ENCODE peak calls at places on chromosome 11, in five cellular contexts. N is H1, P is DND-41, A is left lung, I is heart right ventricle. B is an unnamed sample.

GRCh38 chr11:6249822-6250555 is 9.6 kb upstream of the CCKBR start:
- DNase-seq in N (no peak), P (no peak), A (peak; percentile 62), I (peak; percentile 73), B (no peak)

GRCh38 chr11:62443390-62444201 is 24.8 kb downstream of the SCGB1A1 start:
- DNase-seq in N (no peak), P (no peak), A (no peak), I (no peak), B (peak; percentile 87)

GRCh38 chr11:94175545-94175944 is 46.9 kb downstream of the PANX1 start:
- DNase-seq in N (no peak), P (no peak), A (no peak), I (no peak), B (no peak)

GRCh38 chr11:13629752-13630151 is 38.7 kb upstream of the FAR1 start:
- DNase-seq in N (no peak), P (no peak), A (no peak), I (no peak), B (no peak)

GRCh38 chr11:73528420-73528819 is 69.5 kb downstream of the FAM168A start:
- DNase-seq in N (no peak), P (no peak), A (no peak), I (no peak), B (no peak)

GRCh38 chr11:11582261-11582701 is 39.5 kb downstream of the GALNT18 start:
- DNase-seq in N (no peak), P (no peak), A (no peak), I (no peak), B (no peak)

GRCh38 chr11:127445476-127445875 is 444.9 kb upstream of the KIRREL3 start:
- DNase-seq in N (no peak), P (no peak), A (no peak), I (no peak), B (no peak)

GRCh38 chr11:113796663-113797259 is 17.2 kb downstream of the CLDN25 start:
- DNase-seq in N (no peak), P (peak; percentile 14), A (no peak), I (no peak), B (no peak)

GRCh38 chr11:117881217-117881616 is 4.8 kb upstream of the FXYD6 start:
- DNase-seq in N (no peak), P (no peak), A (no peak), I (no peak), B (no peak)

GRCh38 chr11:128689586-128689945 is 4.3 kb upstream of the FLI1 start:
- DNase-seq in N (no peak), P (no peak), A (peak; percentile 71), I (peak; percentile 17), B (no peak)
- H3K4me1 ChIP-seq in N (peaks cover 30% of the 10 kb centered on the region), P (peaks cover 17% of the 10 kb centered on the region), A (peaks cover 10% of the 10 kb centered on the region), I (peaks cover 77% of the 10 kb centered on the region), B (peaks cover 73% of the 10 kb centered on the region)

GRCh38 chr11:100176456-100176855 is 510.6 kb upstream of the ARHGAP42 start:
- DNase-seq in N (no peak), P (no peak), A (no peak), I (no peak), B (no peak)

DNA sequence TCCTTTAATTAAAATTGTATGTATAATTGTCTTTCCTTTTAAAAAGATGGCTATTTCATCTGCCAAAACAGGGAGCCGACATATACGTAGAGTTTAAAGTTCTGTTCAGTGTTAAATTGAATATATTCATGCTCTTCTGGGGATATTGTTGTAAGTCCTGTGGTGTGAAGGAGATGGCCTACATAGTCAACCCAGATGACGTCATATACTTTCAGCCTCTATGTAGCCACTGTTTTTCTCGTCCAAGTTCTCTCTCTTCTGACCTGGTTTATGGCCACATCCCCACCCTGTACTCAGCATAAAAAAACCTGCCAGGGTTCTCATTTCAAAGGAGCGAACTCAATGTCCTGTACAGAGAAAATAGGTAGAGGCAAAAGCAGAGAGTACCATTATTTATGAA is 509.4 kb upstream of the ARHGAP42 start:
- DNase-seq in N (no peak), P (no peak), A (no peak), I (no peak), B (no peak)
- H3K4me1 ChIP-seq in N (no peaks in the 10 kb centered on the region), P (no peaks in the 10 kb centered on the region), A (no peaks in the 10 kb centered on the region), I (no peaks in the 10 kb centered on the region), B (no peaks in the 10 kb centered on the region)

GRCh38 chr11:69108030-69108429 is 47.7 kb upstream of the SMIM38 start:
- DNase-seq in N (no peak), P (no peak), A (peak; percentile 44), I (no peak), B (no peak)

GRCh38 chr11:69108559-69108958 is 47.2 kb upstream of the SMIM38 start:
- DNase-seq in N (no peak), P (no peak), A (no peak), I (no peak), B (no peak)

GRCh38 chr11:69109101-69109500 is 46.6 kb upstream of the SMIM38 start:
- DNase-seq in N (no peak), P (no peak), A (peak; percentile 32), I (no peak), B (no peak)

GRCh38 chr11:69111578-69112247 is 44.0 kb upstream of the SMIM38 start:
- DNase-seq in N (no peak), P (no peak), A (no peak), I (no peak), B (no peak)

DNA sequence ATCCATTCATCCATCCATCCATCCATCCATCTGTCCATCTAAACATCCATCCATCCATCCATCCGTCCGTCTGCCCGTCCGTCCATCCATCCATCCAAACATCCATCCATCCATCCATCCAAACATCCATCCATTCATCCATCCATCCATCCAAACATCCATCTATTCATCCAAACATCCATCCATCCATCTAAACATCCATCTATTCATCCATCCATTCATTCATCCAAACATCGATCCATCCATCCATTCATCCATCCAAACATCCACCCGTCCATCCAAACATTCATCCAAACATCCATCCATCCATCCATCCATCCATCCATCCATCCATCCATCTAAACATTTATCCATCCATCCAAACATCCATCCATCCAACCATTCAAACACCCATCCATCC is 45.3 kb upstream of the SMIM38 start:
- DNase-seq in N (no peak), P (no peak), A (no peak), I (no peak), B (no peak)
- H3K4me1 ChIP-seq in N (no peaks in the 10 kb centered on the region), P (no peaks in the 10 kb centered on the region), A (peaks cover 3% of the 10 kb centered on the region), I (peaks cover 24% of the 10 kb centered on the region), B (peaks cover 10% of the 10 kb centered on the region)

GRCh38 chr11:8794677-8795103 is 112.1 kb downstream of the RPL27A start:
- DNase-seq in N (no peak), P (no peak), A (no peak), I (no peak), B (peak; percentile 50)

GRCh38 chr11:8794126-8794525 is 111.5 kb downstream of the RPL27A start:
- DNase-seq in N (no peak), P (no peak), A (no peak), I (no peak), B (peak; percentile 44)

GRCh38 chr11:8799273-8799672 is 111.7 kb upstream of the AKIP1 start:
- DNase-seq in N (no peak), P (no peak), A (no peak), I (no peak), B (no peak)

GRCh38 chr11:8800498-8801110 is 110.4 kb upstream of the AKIP1 start:
- DNase-seq in N (no peak), P (no peak), A (no peak), I (no peak), B (no peak)

GRCh38 chr11:8796926-8797325 is 114.1 kb upstream of the AKIP1 start:
- DNase-seq in N (no peak), P (no peak), A (no peak), I (no peak), B (no peak)
- H3K4me1 ChIP-seq in N (no peaks in the 10 kb centered on the region), P (no peaks in the 10 kb centered on the region), A (peaks cover 11% of the 10 kb centered on the region), I (peaks cover 43% of the 10 kb centered on the region), B (no peaks in the 10 kb centered on the region)

B was measured in suprapubic skin.